ENCODE peak calls at places on chromosomes 2 and 18, in seven cellular contexts. H is left ventricle myocardium superior; K is activated T-helper 1 cell treated with anti-CD3 and anti-CD28 coated beads, Interleukin-12 subunit alpha, Interleukin-12 subunit beta, Interleukin-2, Interleukin-4 antibody, amounts not matched to agents 30 ng/mL and 10 ng/mL and 1 ng/mL, durations not matched to agents 14 hours and 24 hours and 36 hours; U is Right ventricle myocardium superior; S is WERI-Rb-1; F is Panc1; D is anterior cingulate cortex. L is an unnamed sample.

GRCh38 chr2:233690444-233690843 is 2.2 kb upstream of the UGT1A6 start:
- DNase-seq in F (no peak), H (no peak), K (no peak), D (no peak), S (no peak), U (no peak), L (no peak)

GRCh38 chr18:3525870-3526420 is 76.0 kb downstream of the TGIF1 start:
- DNase-seq in F (no peak), K (peak), H (no peak), U (no peak), D (peak), S (peak), L (no peak)

GRCh38 chr2:26088038-26088643 is 54.3 kb downstream of the RAB10 start:
- DNase-seq in U (no peak), S (no peak), K (no peak), H (no peak), F (no peak), D (no peak), L (no peak)

GRCh38 chr18:25190468-25190867 is 161.5 kb downstream of the ZNF521 start:
- DNase-seq in S (no peak), D (no peak), U (no peak), H (no peak), K (no peak), F (no peak), L (no peak)

GRCh38 chr18:35810505-35810904 is 162.0 kb upstream of the RMP24 start:
- DNase-seq in U (no peak), H (no peak), K (no peak), D (no peak), F (no peak), S (no peak), L (no peak)

GRCh38 chr2:98560256-98560771 is 48.0 kb downstream of the COA5 start:
- DNase-seq in D (peak), K (no peak), H (peak), F (no peak), U (peak), S (no peak), L (no peak)

GRCh38 chr2:75466708-75467311 is 93.9 kb downstream of the EVA1A start:
- DNase-seq in U (no peak), K (no peak), D (no peak), S (peak), H (no peak), F (no peak), L (no peak)

GRCh38 chr2:219294356-219295351 is 14.5 kb downstream of the PTPRN start:
- DNase-seq in D (peak), K (peak), F (peak), U (peak), S (peak), H (peak), L (peak)

GRCh38 chr18:59026364-59026763 is 113.3 kb upstream of the SEC11C start:
- DNase-seq in F (no peak), D (no peak), U (no peak), K (no peak), H (no peak), S (no peak), L (no peak)

GRCh38 chr18:77008576-77009315 is 123.8 kb downstream of the MBP start:
- DNase-seq in H (no peak), U (no peak), D (no peak), K (no peak), F (no peak), S (no peak), L (peak)

GRCh38 chr2:207239754-207240494 is 74.2 kb upstream of the KLF7 start:
- DNase-seq in D (no peak), H (no peak), S (no peak), U (no peak), F (no peak), K (no peak), L (no peak)

GRCh38 chr2:45896281-45896680 is 244.8 kb downstream of the PRKCE start:
- DNase-seq in H (no peak), S (no peak), K (no peak), D (no peak), U (no peak), F (no peak), L (no peak)

GRCh38 chr18:23573948-23574431 is 12.3 kb downstream of the NPC1 start:
- DNase-seq in H (no peak), S (no peak), D (no peak), K (peak), U (no peak), F (peak), L (no peak)

GRCh38 chr2:174121612-174122011 is 126.7 kb downstream of the OLA1 start:
- DNase-seq in U (no peak), F (no peak), S (no peak), K (no peak), D (no peak), H (no peak), L (no peak)

GRCh38 chr18:6781179-6781714 is 51.7 kb downstream of the ARHGAP28 start:
- DNase-seq in D (no peak), H (no peak), U (no peak), S (no peak), F (no peak), K (no peak), L (no peak)

GRCh38 chr18:70107037-70107436 is 98.5 kb downstream of the RTTN start:
- DNase-seq in U (no peak), S (no peak), H (no peak), D (no peak), F (no peak), K (no peak), L (no peak)

GRCh38 chr2:149857344-149857743 is 269.8 kb upstream of the MMADHC start:
- DNase-seq in S (no peak), H (no peak), D (no peak), F (no peak), U (no peak), K (no peak), L (no peak)

GRCh38 chr2:218959141-218959731 is at the start of gene CDK5R2:
- DNase-seq in F (peak), U (peak), S (peak), D (peak), H (peak), K (peak), L (peak)

GRCh38 chr18:31498450-31499156 is 626 bp downstream of the DSG2 start:
- DNase-seq in H (no peak), D (no peak), U (no peak), K (no peak), S (no peak), F (no peak), L (no peak)

GRCh38 chr2:102657770-102658169 is 38.4 kb downstream of the SLC9A2 start:
- DNase-seq in K (no peak), U (no peak), S (no peak), F (no peak), H (no peak), D (no peak), L (no peak)

GRCh38 chr18:42174909-42175308 is 219.9 kb downstream of the PIK3C3 start:
- DNase-seq in D (no peak), K (no peak), U (no peak), S (no peak), F (no peak), H (no peak), L (no peak)

GRCh38 chr2:228466851-228467250 is 285.4 kb upstream of the SPHKAP start:
- DNase-seq in D (no peak), U (no peak), S (no peak), K (no peak), H (no peak), F (no peak), L (no peak)

GRCh38 chr2:147223553-147223952 is 621.3 kb upstream of the ACVR2A start:
- DNase-seq in F (no peak), D (no peak), U (no peak), K (no peak), H (no peak), S (no peak), L (no peak)

GRCh38 chr2:128791983-128792315 is 473.3 kb upstream of the HS6ST1 start:
- DNase-seq in K (no peak), F (no peak), H (no peak), S (no peak), D (no peak), U (no peak), L (no peak)

GRCh38 chr2:234191819-234192407 is 141.4 kb downstream of the SPP2 start:
- DNase-seq in F (no peak), U (no peak), S (no peak), D (no peak), H (no peak), K (no peak), L (no peak)

GRCh38 chr2:65128297-65129190 is 1.4 kb downstream of the RAB1A start:
- DNase-seq in H (no peak), F (no peak), D (no peak), S (no peak), U (no peak), K (no peak), L (no peak)

GRCh38 chr2:148896116-148896515 is 21.1 kb downstream of the KIF5C start:
- DNase-seq in D (no peak), S (no peak), H (no peak), K (no peak), F (no peak), U (no peak), L (no peak)

GRCh38 chr18:58402247-58402646 is 226.6 kb downstream of the ALPK2 start:
- DNase-seq in D (no peak), H (no peak), K (no peak), U (no peak), F (no peak), S (no peak), L (no peak)

GRCh38 chr18:23058746-23059440 is 76.4 kb upstream of the CABLES1 start:
- DNase-seq in S (peak), U (no peak), H (no peak), D (no peak), K (no peak), F (no peak), L (no peak)

GRCh38 chr2:12607971-12608370 is 108.8 kb upstream of the TRIB2 start:
- DNase-seq in S (no peak), H (no peak), F (no peak), U (no peak), K (no peak), D (no peak), L (no peak)

GRCh38 chr2:151946856-151947523 is 118.8 kb upstream of the ARL5A start:
- DNase-seq in H (no peak), D (no peak), S (peak), U (no peak), K (no peak), F (no peak), L (no peak)

GRCh38 chr2:158967114-158967730 is 1.2 kb upstream of the TANC1 start:
- DNase-seq in D (no peak), U (no peak), K (no peak), H (no peak), S (peak), F (no peak), L (no peak)

GRCh38 chr2:236177967-236178909 is 10.1 kb upstream of the GBX2 start:
- DNase-seq in H (peak), D (peak), U (peak), K (no peak), S (peak), F (peak), L (peak)

GRCh38 chr2:132669854-132670103 is 226 bp downstream of the LYPD1 start:
- DNase-seq in H (no peak), F (no peak), S (no peak), K (no peak), D (no peak), U (no peak), L (peak)